ENCODE peak calls at places on chromosomes 5 and 9, in five cellular contexts. J, U, T, G and B are unnamed samples.

GRCh38 chr5:37532976-37533740 is 154.0 kb downstream of the WDR70 start:
- DNase-seq in J (peak; percentile 34), U (peak; percentile 75), T (no peak), G (no peak), B (no peak)

GRCh38 chr9:36963356-36963755 is 70.7 kb downstream of the PAX5 start:
- DNase-seq in J (no peak), U (no peak), T (no peak), G (no peak), B (no peak)

GRCh38 chr9:27540537-27540936 is 10.9 kb upstream of the MOB3B start:
- DNase-seq in J (no peak), U (no peak), T (no peak), G (no peak), B (no peak)

GRCh38 chr9:89597711-89598707 is 6.8 kb upstream of the GADD45G start:
- DNase-seq in J (peak; percentile 58), U (no peak), T (peak; percentile 85), G (no peak), B (no peak)

GRCh38 chr5:36494028-36494427 is 112.4 kb upstream of the SLC1A3 start:
- DNase-seq in J (no peak), U (no peak), T (no peak), G (no peak), B (no peak)

GRCh38 chr5:160926428-160926827 is 74.4 kb upstream of the ATP10B start:
- DNase-seq in J (no peak), U (no peak), T (peak; percentile 17), G (no peak), B (no peak)

GRCh38 chr5:68093455-68094159 is 121.9 kb upstream of the PIK3R1 start:
- DNase-seq in J (no peak), U (no peak), T (no peak), G (no peak), B (no peak)

GRCh38 chr5:158560170-158560569 is 539.5 kb downstream of the EBF1 start:
- DNase-seq in J (no peak), U (no peak), T (no peak), G (no peak), B (no peak)

GRCh38 chr5:65034782-65035181 is 266.1 kb downstream of the CWC27 start:
- DNase-seq in J (no peak), U (no peak), T (peak; percentile 67), G (no peak), B (no peak)

GRCh38 chr5:100900796-100901731 is 2.0 kb downstream of the ST8SIA4 start:
- DNase-seq in J (peak; percentile 91), U (no peak), T (peak; percentile 88), G (no peak), B (no peak)

GRCh38 chr9:110785166-110785565 is 116.6 kb downstream of the MUSK start:
- DNase-seq in J (no peak), U (no peak), T (no peak), G (no peak), B (no peak)

GRCh38 chr9:128251701-128252100 is 24.1 kb downstream of the GOLGA2 start:
- DNase-seq in J (peak; percentile 45), U (no peak), T (no peak), G (no peak), B (no peak)

GRCh38 chr5:127312131-127312530 is 21.5 kb downstream of the MEGF10 start:
- DNase-seq in J (no peak), U (no peak), T (no peak), G (no peak), B (no peak)

GRCh38 chr5:113167985-113168384 is 191.4 kb downstream of the DCP2 start:
- DNase-seq in J (no peak), U (no peak), T (no peak), G (no peak), B (no peak)

GRCh38 chr9:16030513-16031185 is 477.8 kb downstream of the CCDC171 start:
- DNase-seq in J (peak; percentile 5), U (peak; percentile 84), T (no peak), G (no peak), B (no peak)

GRCh38 chr5:179798771-179799643 is 5.2 kb downstream of the LTC4S start:
- DNase-seq in J (no peak), U (no peak), T (no peak), G (no peak), B (no peak)

GRCh38 chr5:26813235-26813634 is 225.2 kb downstream of the CDH9 start:
- DNase-seq in J (no peak), U (no peak), T (no peak), G (no peak), B (no peak)

GRCh38 chr9:38117646-38118045 is 48.6 kb upstream of the SHB start:
- DNase-seq in J (no peak), U (no peak), T (no peak), G (no peak), B (no peak)

GRCh38 chr5:56088967-56089829 is 94.4 kb upstream of the IL6ST start:
- DNase-seq in J (no peak), U (no peak), T (no peak), G (no peak), B (no peak)

GRCh38 chr9:108766786-108767185 is 89.0 kb downstream of the ACTL7B start:
- DNase-seq in J (no peak), U (no peak), T (no peak), G (no peak), B (no peak)

GRCh38 chr9:108768739-108769138 is 87.0 kb downstream of the ACTL7B start:
- DNase-seq in J (no peak), U (no peak), T (no peak), G (no peak), B (no peak)
- H3K4me3 ChIP-seq in J (no peak overlapping the region), U (no peak overlapping the region), T (no peak overlapping the region), G (no peak overlapping the region), B (no peak overlapping the region)

GRCh38 chr9:72527801-72528195 is 6.4 kb downstream of the TMC1 start:
- DNase-seq in J (no peak), U (no peak), T (no peak), G (no peak), B (no peak)
- TF ChIP-seq EZH2 in J (no peak), U (no peak), T (no peak), G (no peak), B (no peak)

GRCh38 chr9:88258587-88258986 is 120.3 kb upstream of the SPATA31C2 start:
- DNase-seq in J (peak; percentile 52), U (no peak), T (no peak), G (no peak), B (no peak)
- TF ChIP-seq POLR2AphosphoS5 in J (no peak), U (no peak), T (no peak), G (no peak), B (no peak)

DNA sequence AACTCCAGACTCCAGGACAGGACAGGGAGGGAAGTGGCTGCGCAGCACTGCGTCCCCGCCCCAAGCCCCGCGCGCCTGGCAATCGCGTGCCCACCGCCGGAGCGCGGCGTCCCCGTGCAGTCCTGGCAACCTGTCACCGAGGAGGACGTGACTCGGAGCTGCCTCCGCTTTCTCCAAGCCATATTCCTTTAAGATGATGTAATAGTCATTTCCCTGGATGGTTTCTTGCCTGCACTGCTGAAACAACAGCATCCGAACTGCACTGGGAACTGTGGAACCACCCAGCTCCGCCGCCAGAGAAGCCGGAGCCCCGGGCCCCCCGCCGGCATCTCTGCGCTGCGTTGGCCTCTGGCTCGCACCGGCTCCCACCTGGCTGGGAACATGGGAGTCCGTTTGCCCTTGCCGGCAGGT is 34.5 kb downstream of the KCTD16 start:
- DNase-seq in J (peak; percentile 46), U (no peak), T (peak; percentile 80), G (no peak), B (no peak)
- H3K4me3 ChIP-seq in J (peak overlapping the region; percentile 54), U (no peak overlapping the region), T (peak overlapping the region; percentile 68), G (peak overlapping the region; percentile 69), B (peak overlapping the region; percentile 50)

GRCh38 chr5:5139358-5140050 is 626 bp upstream of the ADAMTS16 start:
- DNase-seq in J (no peak), U (no peak), T (no peak), G (no peak), B (no peak)
- TF ChIP-seq EZH2 in J (no peak), U (no peak), T (no peak), G (peak; percentile 30), B (no peak)

GRCh38 chr9:95512751-95513120 is 4.0 kb downstream of the PTCH1 start:
- DNase-seq in J (no peak), U (no peak), T (no peak), G (no peak), B (no peak)
- TF ChIP-seq POLR2AphosphoS5 in J (no peak), U (no peak), T (no peak), G (no peak), B (no peak)

DNA sequence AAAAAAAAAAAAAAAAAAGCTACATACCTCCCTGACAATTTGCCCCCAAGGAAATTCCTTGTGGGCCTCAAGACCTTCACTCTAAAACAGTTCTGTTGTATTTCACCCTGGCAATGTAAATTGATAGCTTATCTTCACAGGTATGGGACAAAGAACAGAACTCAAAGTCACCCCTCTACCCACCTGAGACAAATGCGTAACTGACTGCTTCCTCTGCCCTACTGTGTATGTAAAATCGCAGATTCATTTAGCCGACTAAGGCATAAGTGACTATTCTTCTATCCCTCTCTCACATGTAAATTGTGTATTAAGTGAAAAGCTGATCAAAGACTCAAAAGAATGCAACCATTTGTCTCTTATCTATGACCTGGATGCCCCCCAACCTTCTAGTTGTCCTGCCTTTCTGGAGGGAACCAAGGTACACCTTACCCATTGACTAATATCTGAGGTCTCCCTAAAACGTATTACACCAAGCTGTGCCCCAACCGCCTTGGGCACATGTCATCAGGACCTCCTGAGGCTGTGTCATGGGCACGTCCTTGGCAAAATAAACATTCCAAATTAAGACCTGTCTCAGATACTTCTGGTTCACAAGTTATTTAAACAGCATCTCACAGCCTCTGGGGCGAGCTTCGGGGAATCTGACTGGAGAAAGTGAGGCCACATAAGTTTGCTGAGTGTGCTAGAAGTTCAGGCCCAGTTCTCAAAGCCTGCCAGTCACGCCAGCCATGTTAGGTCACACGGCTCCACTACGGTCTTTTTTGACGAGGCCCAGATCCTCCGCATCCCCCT is 962 bp downstream of the TBCA start:
- DNase-seq in J (no peak), U (peak; percentile 7), T (peak; percentile 50), G (no peak), B (no peak)
- H3K4me3 ChIP-seq in J (peak overlapping the region; percentile 93), U (peak overlapping the region; percentile 77), T (peak overlapping the region; percentile 77), G (peak overlapping the region; percentile 81), B (peak overlapping the region; percentile 90)

DNA sequence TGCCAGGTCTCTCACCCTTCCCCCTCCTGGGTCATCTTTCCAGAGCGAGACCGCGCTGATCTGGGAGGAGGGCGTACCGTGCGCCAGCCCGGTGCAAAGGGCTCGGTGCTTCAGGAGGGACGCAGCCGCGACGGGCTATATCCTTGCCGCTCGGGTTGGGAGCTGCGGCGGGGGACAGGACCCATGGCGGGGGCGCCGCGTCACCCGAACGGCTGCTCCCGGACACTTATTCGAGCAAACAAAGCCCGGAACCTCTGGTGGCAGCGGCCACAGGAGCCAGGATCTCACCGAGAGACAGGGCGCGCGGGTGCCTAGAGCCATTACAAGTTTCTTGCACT is 1.4 kb downstream of the SEMA6A start:
- DNase-seq in J (peak; percentile 18), U (no peak), T (no peak), G (no peak), B (no peak)
- TF ChIP-seq EZH2 in J (peak; percentile 89), U (no peak), T (no peak), G (no peak), B (no peak)